ENCODE peak calls at places on chromosomes 16 and 17, in ten cellular contexts. L is CD8-positive, alpha-beta T cell; Z is tibial artery; U is mammary epithelial cell; F is tibial nerve; H is Peyer's patch; M is right lobe of liver; O is psoas muscle; X is SJCRH30; G is ovary. C is an unnamed sample. For H3K27me3, the result is how much of the 10 kb centered on the place peaks cover.

GRCh38 chr16:10668322-10669045 is 26.2 kb downstream of the TEKT5 start:
- DNase-seq in O (no peak), G (no peak), X (peak), H (no peak), M (no peak), L (no peak), Z (no peak), U (no peak), F (no peak), C (no peak)

GRCh38 chr17:68610554-68610953 is 9.4 kb upstream of the FAM20A start:
- DNase-seq in F (no peak), L (no peak), U (no peak), H (no peak), X (no peak), M (no peak), Z (no peak), O (no peak), G (no peak), C (no peak)

GRCh38 chr17:29565643-29566472 is 979 bp downstream of the ABHD15 start:
- DNase-seq in O (peak), X (no peak), L (peak), M (peak), Z (no peak), H (peak), F (peak), G (no peak), U (no peak), C (no peak)

GRCh38 chr17:66636111-66636510 is 198.8 kb upstream of the CACNG5 start:
- DNase-seq in H (no peak), Z (no peak), F (no peak), L (no peak), O (no peak), M (no peak), X (no peak), G (no peak), U (peak), C (peak)

GRCh38 chr16:2468725-2469398 is 2.2 kb upstream of the NTN3 start:
- DNase-seq in H (peak), M (no peak), F (no peak), U (no peak), L (peak), X (peak), Z (no peak), O (no peak), G (peak), C (no peak)

GRCh38 chr17:69325518-69326301 is 1.2 kb downstream of the ABCA5 start:
- DNase-seq in H (peak), L (no peak), G (no peak), Z (no peak), M (peak), X (no peak), O (no peak), F (no peak), U (no peak), C (no peak)

GRCh38 chr17:82666931-82667667 is 18.9 kb upstream of the WDR45B start:
- DNase-seq in U (no peak), M (peak), Z (no peak), H (no peak), X (no peak), F (no peak), O (peak), G (peak), L (no peak), C (no peak)

GRCh38 chr17:82491533-82491932 is 28.0 kb upstream of the FOXK2 start:
- DNase-seq in U (no peak), Z (no peak), F (no peak), H (no peak), M (no peak), X (no peak), O (no peak), L (no peak), G (no peak), C (no peak)

GRCh38 chr16:49019081-49019633 is 262.5 kb downstream of the CBLN1 start:
- DNase-seq in U (no peak), M (no peak), L (no peak), Z (no peak), G (peak), F (no peak), O (no peak), H (no peak), X (peak), C (no peak)

GRCh38 chr16:5615868-5616642 is 518.5 kb upstream of the EEF2KMT start:
- DNase-seq in H (peak), U (no peak), G (no peak), L (no peak), F (peak), M (peak), X (peak), O (peak), Z (no peak), C (no peak)

GRCh38 chr16:19119564-19119963 is 5.8 kb downstream of the ITPRIPL2 start:
- DNase-seq in O (no peak), X (no peak), G (no peak), M (no peak), F (no peak), Z (peak), H (no peak), L (no peak), U (peak), C (peak)
- H3K4me3 ChIP-seq in O (peak), X (no peak), G (peak), M (no peak), F (no peak), Z (peak), H (peak), L (no peak), U (no peak), C (peak)

GRCh38 chr17:61406871-61407210 is 7.2 kb downstream of the TBX2 start:
- DNase-seq in H (no peak), O (no peak), M (no peak), U (no peak), L (no peak), G (no peak), F (no peak), Z (no peak), X (no peak), C (no peak)
- H3K27me3 ChIP-seq in H (under half), O (under half), M (under half), U (under half), L (half or more), G (under half), F (under half), Z (under half), X (under half), C (under half)

DNA sequence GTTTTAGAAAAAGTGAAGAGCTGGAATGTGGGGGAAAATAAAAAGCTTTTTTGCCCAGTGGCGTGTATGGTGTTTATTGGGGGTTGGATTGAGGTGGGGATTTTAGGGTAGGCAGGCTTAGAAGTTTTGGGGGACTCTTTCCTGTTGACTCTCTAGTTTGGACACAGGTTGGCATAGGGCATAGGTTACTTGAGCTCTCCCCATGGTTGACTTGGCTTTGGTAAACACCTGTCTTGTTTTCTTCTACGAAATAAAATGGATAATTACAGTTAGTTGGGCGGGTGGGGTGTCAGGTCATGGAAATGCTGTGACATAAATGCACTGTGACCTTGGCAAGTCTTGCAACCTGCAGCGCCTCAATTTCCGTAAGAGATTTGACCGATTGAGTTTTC is 680 bp upstream of the TAOK2 start:
- DNase-seq in H (no peak), G (no peak), F (no peak), O (no peak), U (no peak), Z (no peak), M (no peak), X (no peak), L (no peak), C (no peak)
- H3K27ac ChIP-seq in H (peak), G (no peak), F (peak), O (peak), U (no peak), Z (peak), M (no peak), X (no peak), L (peak), C (no peak)

GRCh38 chr17:48471807-48472484 is 41.9 kb upstream of the SKAP1 start:
- DNase-seq in X (no peak), Z (no peak), M (no peak), L (no peak), G (no peak), U (no peak), F (no peak), H (no peak), O (no peak), C (no peak)
- H3K4me3 ChIP-seq in X (no peak), Z (no peak), M (no peak), L (no peak), G (no peak), U (no peak), F (no peak), H (no peak), O (no peak), C (no peak)

DNA sequence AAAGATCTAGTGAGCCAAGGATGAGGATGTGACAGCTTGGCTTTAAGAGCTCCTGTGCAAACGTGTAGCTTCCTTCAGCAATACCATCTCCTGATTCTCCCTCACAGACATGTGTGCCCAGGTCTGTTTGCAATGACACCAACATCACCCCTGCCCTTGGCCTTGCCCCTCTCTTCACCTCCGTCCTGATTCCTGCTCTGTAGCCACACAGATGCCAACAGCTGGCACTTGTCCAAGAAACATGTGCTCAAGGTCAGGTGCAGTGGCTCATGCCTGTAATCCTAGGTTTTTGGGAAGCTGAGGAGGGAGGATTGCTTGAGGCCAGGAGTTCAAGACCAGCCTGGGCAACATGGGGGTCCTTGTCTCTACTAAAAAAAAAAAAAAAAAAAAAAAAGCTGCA is 103.8 kb upstream of the CRHR1 start:
- DNase-seq in F (no peak), H (no peak), X (no peak), Z (no peak), M (no peak), O (no peak), L (no peak), U (no peak), G (no peak), C (no peak)
- H3K27me3 ChIP-seq in F (under half), H (under half), X (under half), Z (under half), M (under half), O (under half), L (under half), U (under half), G (under half), C (under half)

GRCh38 chr16:88449267-88449561 is 3.9 kb upstream of the ZFPM1 start:
- DNase-seq in U (no peak), L (no peak), F (no peak), Z (no peak), O (no peak), H (peak), M (no peak), G (no peak), X (no peak), C (no peak)
- H3K27ac ChIP-seq in U (no peak), L (no peak), F (no peak), Z (no peak), O (no peak), H (peak), M (no peak), G (no peak), X (no peak), C (no peak)

GRCh38 chr17:48551601-48552452 is 6.9 kb upstream of the HOXB2 start:
- DNase-seq in H (no peak), F (no peak), L (no peak), G (no peak), U (peak), O (no peak), Z (no peak), M (no peak), X (no peak), C (no peak)
- H3K4me3 ChIP-seq in H (no peak), F (no peak), L (no peak), G (no peak), U (no peak), O (no peak), Z (no peak), M (no peak), X (no peak), C (peak)

DNA sequence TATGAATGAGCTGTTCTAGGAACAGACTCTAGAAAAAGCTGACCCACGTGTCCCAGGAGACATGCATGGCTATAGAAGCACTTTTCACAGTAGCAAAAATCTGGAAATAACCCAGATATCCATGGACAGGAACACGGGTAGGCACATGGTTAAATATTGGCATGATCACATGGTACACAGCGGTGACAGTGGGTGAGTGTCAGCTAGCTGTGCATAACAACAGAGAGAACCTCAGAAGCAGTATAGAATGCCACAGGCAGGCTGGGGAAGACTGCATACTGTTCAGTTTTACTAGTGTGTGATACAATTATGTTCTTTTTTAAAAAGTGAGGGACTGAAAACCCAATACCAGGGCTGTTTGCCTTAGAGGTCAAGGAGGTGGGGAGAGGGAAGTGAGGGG is 31.4 kb downstream of the EPN2 start:
- DNase-seq in X (no peak), Z (no peak), F (no peak), L (no peak), G (no peak), O (no peak), M (no peak), U (no peak), H (no peak), C (no peak)
- H3K27me3 ChIP-seq in X (under half), Z (under half), F (under half), L (under half), G (under half), O (under half), M (under half), U (under half), H (under half), C (under half)